ENCODE peak calls at places on chromosomes 4 and X, in ten cellular contexts. One of them, this sample, is unnamed.
A peak's percentile ranks its signal among the peaks of the same experiment; 100 is the strongest.

GRCh38 chr4:111435986-111436744 is 709.1 kb upstream of the FAM241A start:
- DNase-seq in upper lobe of left lung: no peak
- DNase-seq in Panc1: no peak
- DNase-seq in spleen: no peak
- DNase-seq in stomach: no peak
- DNase-seq in prostate gland: no peak
- DNase-seq in transverse colon: no peak
- DNase-seq in sigmoid colon: no peak
- DNase-seq in GM23338: no peak
- DNase-seq in breast epithelium: no peak
- DNase-seq in this sample: no peak

GRCh38 chrX:151228935-151229334 is 52.6 kb downstream of the GPR50 start:
- DNase-seq in prostate gland: no peak
- DNase-seq in upper lobe of left lung: no peak
- DNase-seq in GM23338: no peak
- DNase-seq in breast epithelium: no peak
- DNase-seq in Panc1: no peak
- DNase-seq in transverse colon: no peak
- DNase-seq in spleen: no peak
- DNase-seq in sigmoid colon: no peak
- DNase-seq in stomach: no peak
- DNase-seq in this sample: no peak

GRCh38 chrX:129637217-129638109 is 17.3 kb downstream of the APLN start:
- DNase-seq in breast epithelium: peak; percentile 34
- DNase-seq in Panc1: peak; percentile 62
- DNase-seq in GM23338: peak; percentile 75
- DNase-seq in upper lobe of left lung: no peak
- DNase-seq in prostate gland: peak; percentile 46
- DNase-seq in spleen: peak; percentile 91
- DNase-seq in transverse colon: peak; percentile 71
- DNase-seq in sigmoid colon: peak; percentile 86
- DNase-seq in stomach: peak; percentile 75
- DNase-seq in this sample: no peak

GRCh38 chr4:94395541-94395940 is 52.9 kb upstream of the HPGDS start:
- DNase-seq in spleen: no peak
- DNase-seq in sigmoid colon: no peak
- DNase-seq in stomach: no peak
- DNase-seq in upper lobe of left lung: no peak
- DNase-seq in prostate gland: no peak
- DNase-seq in GM23338: no peak
- DNase-seq in breast epithelium: no peak
- DNase-seq in transverse colon: no peak
- DNase-seq in Panc1: no peak
- DNase-seq in this sample: no peak

GRCh38 chr4:88697588-88698329 is at the start of gene NAP1L5:
- DNase-seq in Panc1: peak; percentile 20
- DNase-seq in prostate gland: peak; percentile 34
- DNase-seq in sigmoid colon: peak; percentile 91
- DNase-seq in breast epithelium: peak; percentile 58
- DNase-seq in spleen: peak; percentile 89
- DNase-seq in stomach: peak; percentile 62
- DNase-seq in GM23338: peak; percentile 58
- DNase-seq in transverse colon: peak; percentile 73
- DNase-seq in upper lobe of left lung: peak; percentile 94
- DNase-seq in this sample: no peak

GRCh38 chr4:997375-998071 is 4.3 kb upstream of the SLC26A1 start:
- DNase-seq in prostate gland: no peak
- DNase-seq in GM23338: peak; percentile 55
- DNase-seq in breast epithelium: no peak
- DNase-seq in sigmoid colon: no peak
- DNase-seq in transverse colon: no peak
- DNase-seq in spleen: no peak
- DNase-seq in Panc1: no peak
- DNase-seq in upper lobe of left lung: peak; percentile 88
- DNase-seq in stomach: no peak
- DNase-seq in this sample: no peak

GRCh38 chr4:82865592-82865991 is 25.4 kb downstream of the SEC31A start:
- DNase-seq in stomach: no peak
- DNase-seq in upper lobe of left lung: no peak
- DNase-seq in transverse colon: no peak
- DNase-seq in GM23338: no peak
- DNase-seq in prostate gland: no peak
- DNase-seq in breast epithelium: no peak
- DNase-seq in sigmoid colon: no peak
- DNase-seq in Panc1: no peak
- DNase-seq in spleen: no peak
- DNase-seq in this sample: no peak

GRCh38 chrX:84197550-84197949 is 9.6 kb upstream of the RPS6KA6 start:
- DNase-seq in prostate gland: no peak
- DNase-seq in sigmoid colon: no peak
- DNase-seq in upper lobe of left lung: no peak
- DNase-seq in stomach: no peak
- DNase-seq in spleen: no peak
- DNase-seq in breast epithelium: no peak
- DNase-seq in transverse colon: no peak
- DNase-seq in GM23338: no peak
- DNase-seq in Panc1: no peak
- DNase-seq in this sample: no peak

DNA sequence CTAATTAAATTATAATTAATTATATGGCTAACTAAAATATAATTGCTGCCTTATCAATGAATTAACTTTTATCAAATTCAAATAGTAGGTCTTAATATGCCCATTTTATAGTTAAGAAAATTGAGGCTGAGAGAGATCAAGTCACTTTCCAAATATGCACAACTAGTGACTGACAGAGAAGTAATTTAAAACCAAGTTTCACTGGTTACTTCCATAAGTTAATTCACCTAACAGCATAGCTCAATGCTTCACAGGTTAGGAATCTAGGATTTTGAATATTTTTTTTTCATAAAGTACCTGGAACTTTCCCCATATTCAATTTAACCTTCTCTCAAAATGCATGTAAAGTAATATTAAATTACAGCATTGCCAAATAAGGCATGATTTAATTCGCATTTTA is 134.4 kb upstream of the VEGFC start:
- DNase-seq in upper lobe of left lung: no peak
- DNase-seq in Panc1: no peak
- DNase-seq in transverse colon: no peak
- DNase-seq in GM23338: no peak
- DNase-seq in prostate gland: no peak
- DNase-seq in sigmoid colon: no peak
- DNase-seq in stomach: no peak
- DNase-seq in spleen: no peak
- DNase-seq in breast epithelium: no peak
- DNase-seq in this sample: no peak
- H3K27ac ChIP-seq in upper lobe of left lung: no peak overlapping the region
- H3K27ac ChIP-seq in Panc1: no peak overlapping the region
- H3K27ac ChIP-seq in transverse colon: no peak overlapping the region
- H3K27ac ChIP-seq in GM23338: no peak overlapping the region
- H3K27ac ChIP-seq in prostate gland: no peak overlapping the region
- H3K27ac ChIP-seq in sigmoid colon: no peak overlapping the region
- H3K27ac ChIP-seq in stomach: no peak overlapping the region
- H3K27ac ChIP-seq in spleen: no peak overlapping the region
- H3K27ac ChIP-seq in breast epithelium: no peak overlapping the region
- H3K27ac ChIP-seq in this sample: no peak overlapping the region

GRCh38 chrX:7146026-7146702 is 1.3 kb upstream of the STS start:
- DNase-seq in upper lobe of left lung: no peak
- DNase-seq in transverse colon: no peak
- DNase-seq in breast epithelium: no peak
- DNase-seq in stomach: no peak
- DNase-seq in prostate gland: no peak
- DNase-seq in GM23338: no peak
- DNase-seq in sigmoid colon: no peak
- DNase-seq in spleen: no peak
- DNase-seq in Panc1: no peak
- DNase-seq in this sample: no peak

GRCh38 chrX:7146703-7147430 is 645 bp upstream of the STS start:
- DNase-seq in spleen: no peak
- DNase-seq in prostate gland: peak; percentile 4
- DNase-seq in stomach: peak; percentile 45
- DNase-seq in GM23338: no peak
- DNase-seq in sigmoid colon: peak; percentile 69
- DNase-seq in upper lobe of left lung: no peak
- DNase-seq in transverse colon: peak; percentile 49
- DNase-seq in breast epithelium: no peak
- DNase-seq in Panc1: no peak
- DNase-seq in this sample: no peak

GRCh38 chrX:7147978-7148824 is at the start of gene PUDP:
- DNase-seq in sigmoid colon: peak; percentile 94
- DNase-seq in upper lobe of left lung: peak; percentile 97
- DNase-seq in GM23338: peak; percentile 81
- DNase-seq in breast epithelium: peak; percentile 81
- DNase-seq in prostate gland: peak; percentile 71
- DNase-seq in stomach: peak; percentile 95
- DNase-seq in Panc1: no peak
- DNase-seq in transverse colon: peak; percentile 92
- DNase-seq in spleen: peak; percentile 97
- DNase-seq in this sample: no peak

GRCh38 chrX:7149421-7149820 is 1.5 kb upstream of the PUDP start:
- DNase-seq in sigmoid colon: no peak
- DNase-seq in upper lobe of left lung: no peak
- DNase-seq in transverse colon: no peak
- DNase-seq in GM23338: no peak
- DNase-seq in prostate gland: no peak
- DNase-seq in stomach: no peak
- DNase-seq in breast epithelium: no peak
- DNase-seq in spleen: no peak
- DNase-seq in Panc1: no peak
- DNase-seq in this sample: no peak

GRCh38 chrX:7147431-7147977 is at the start of gene STS:
- DNase-seq in transverse colon: peak; percentile 52
- DNase-seq in Panc1: no peak
- DNase-seq in spleen: peak; percentile 92
- DNase-seq in prostate gland: peak; percentile 4
- DNase-seq in stomach: peak; percentile 49
- DNase-seq in breast epithelium: peak; percentile 44
- DNase-seq in upper lobe of left lung: no peak
- DNase-seq in sigmoid colon: peak; percentile 74
- DNase-seq in GM23338: peak; percentile 29
- DNase-seq in this sample: no peak
- TF ChIP-seq POLR2AphosphoS5 in transverse colon: no peak
- TF ChIP-seq POLR2AphosphoS5 in Panc1: no peak
- TF ChIP-seq POLR2AphosphoS5 in spleen: no peak
- TF ChIP-seq POLR2AphosphoS5 in prostate gland: no peak
- TF ChIP-seq POLR2AphosphoS5 in stomach: no peak
- TF ChIP-seq POLR2AphosphoS5 in breast epithelium: no peak
- TF ChIP-seq POLR2AphosphoS5 in upper lobe of left lung: no peak
- TF ChIP-seq POLR2AphosphoS5 in sigmoid colon: no peak
- TF ChIP-seq POLR2AphosphoS5 in GM23338: no peak
- TF ChIP-seq POLR2AphosphoS5 in this sample: no peak

DNA sequence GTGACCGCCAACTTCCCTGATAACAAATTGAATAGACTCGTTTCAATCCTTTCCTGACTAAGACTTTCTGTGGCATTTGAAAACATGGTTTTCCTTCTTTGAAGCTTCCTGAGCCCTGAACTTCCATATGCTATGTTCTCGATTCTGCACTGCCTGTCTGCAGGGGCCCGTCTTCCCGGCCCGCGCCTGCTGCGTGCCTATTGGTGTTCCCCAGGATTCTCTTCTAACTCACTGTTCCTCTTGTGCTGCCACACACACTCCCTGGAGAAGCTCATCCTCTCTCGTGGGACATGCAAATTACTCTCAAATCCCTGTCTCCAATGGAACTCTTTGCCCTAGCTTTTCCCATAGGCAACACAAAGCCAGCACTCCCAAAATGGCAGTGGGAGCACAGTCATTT is 262.9 kb upstream of the GATB start:
- DNase-seq in GM23338: no peak
- DNase-seq in transverse colon: no peak
- DNase-seq in upper lobe of left lung: peak; percentile 68
- DNase-seq in Panc1: no peak
- DNase-seq in stomach: no peak
- DNase-seq in sigmoid colon: no peak
- DNase-seq in breast epithelium: no peak
- DNase-seq in prostate gland: no peak
- DNase-seq in spleen: no peak
- DNase-seq in this sample: no peak
- H3K4me1 ChIP-seq in GM23338: no peaks in the 10 kb centered on the region
- H3K4me1 ChIP-seq in transverse colon: no peaks in the 10 kb centered on the region
- H3K4me1 ChIP-seq in upper lobe of left lung: no peaks in the 10 kb centered on the region
- H3K4me1 ChIP-seq in Panc1: no peaks in the 10 kb centered on the region
- H3K4me1 ChIP-seq in stomach: no peaks in the 10 kb centered on the region
- H3K4me1 ChIP-seq in sigmoid colon: no peaks in the 10 kb centered on the region
- H3K4me1 ChIP-seq in breast epithelium: no peaks in the 10 kb centered on the region
- H3K4me1 ChIP-seq in prostate gland: no peaks in the 10 kb centered on the region
- H3K4me1 ChIP-seq in spleen: peaks cover 10% of the 10 kb centered on the region
- H3K4me1 ChIP-seq in this sample: no peaks in the 10 kb centered on the region

GRCh38 chr4:6345096-6345830 is 75.6 kb downstream of the WFS1 start:
- DNase-seq in upper lobe of left lung: peak; percentile 46
- DNase-seq in stomach: no peak
- DNase-seq in prostate gland: no peak
- DNase-seq in GM23338: peak; percentile 54
- DNase-seq in sigmoid colon: no peak
- DNase-seq in Panc1: no peak
- DNase-seq in breast epithelium: no peak
- DNase-seq in spleen: peak; percentile 64
- DNase-seq in transverse colon: no peak
- DNase-seq in this sample: no peak

GRCh38 chr4:6342530-6343293 is 73.1 kb downstream of the WFS1 start:
- DNase-seq in upper lobe of left lung: no peak
- DNase-seq in stomach: no peak
- DNase-seq in breast epithelium: no peak
- DNase-seq in sigmoid colon: no peak
- DNase-seq in prostate gland: no peak
- DNase-seq in transverse colon: no peak
- DNase-seq in spleen: peak; percentile 30
- DNase-seq in Panc1: no peak
- DNase-seq in GM23338: no peak
- DNase-seq in this sample: no peak

GRCh38 chr4:6345866-6346265 is 76.2 kb downstream of the WFS1 start:
- DNase-seq in GM23338: no peak
- DNase-seq in upper lobe of left lung: peak; percentile 39
- DNase-seq in spleen: no peak
- DNase-seq in prostate gland: no peak
- DNase-seq in Panc1: no peak
- DNase-seq in sigmoid colon: no peak
- DNase-seq in stomach: no peak
- DNase-seq in breast epithelium: no peak
- DNase-seq in transverse colon: no peak
- DNase-seq in this sample: no peak

GRCh38 chr4:6341696-6342095 is 72.0 kb downstream of the WFS1 start:
- DNase-seq in breast epithelium: no peak
- DNase-seq in stomach: no peak
- DNase-seq in transverse colon: no peak
- DNase-seq in sigmoid colon: no peak
- DNase-seq in prostate gland: no peak
- DNase-seq in upper lobe of left lung: no peak
- DNase-seq in Panc1: no peak
- DNase-seq in GM23338: no peak
- DNase-seq in spleen: no peak
- DNase-seq in this sample: no peak

DNA sequence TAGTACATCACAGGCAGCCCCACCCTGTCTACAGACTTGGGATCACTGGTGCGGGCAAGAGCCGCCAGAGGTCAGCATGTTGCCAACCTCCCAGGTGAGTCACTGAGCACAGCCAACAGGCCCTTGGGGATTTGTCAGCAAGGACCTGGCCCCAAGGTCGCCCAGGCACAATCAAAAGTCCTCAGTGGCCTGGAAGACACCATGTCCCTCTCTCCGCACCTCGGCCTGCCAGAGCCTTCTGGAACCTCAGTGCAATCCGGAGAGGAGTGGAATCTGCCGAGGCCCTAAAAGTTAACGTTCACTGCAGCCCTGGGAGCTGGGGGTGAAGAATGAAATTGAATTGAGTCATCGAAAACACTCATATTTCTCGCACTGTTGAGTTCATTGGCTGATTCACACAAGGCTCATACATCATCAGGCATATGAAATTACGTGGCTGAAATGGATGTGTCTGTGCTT is 74.3 kb downstream of the WFS1 start:
- DNase-seq in Panc1: peak; percentile 88
- DNase-seq in GM23338: no peak
- DNase-seq in breast epithelium: no peak
- DNase-seq in sigmoid colon: no peak
- DNase-seq in upper lobe of left lung: no peak
- DNase-seq in transverse colon: no peak
- DNase-seq in spleen: peak; percentile 59
- DNase-seq in prostate gland: no peak
- DNase-seq in stomach: peak; percentile 65
- DNase-seq in this sample: no peak
- H3K27ac ChIP-seq in Panc1: peak overlapping the region; percentile 69
- H3K27ac ChIP-seq in GM23338: no peak overlapping the region
- H3K27ac ChIP-seq in breast epithelium: no peak overlapping the region
- H3K27ac ChIP-seq in sigmoid colon: no peak overlapping the region
- H3K27ac ChIP-seq in upper lobe of left lung: no peak overlapping the region
- H3K27ac ChIP-seq in transverse colon: no peak overlapping the region
- H3K27ac ChIP-seq in spleen: no peak overlapping the region
- H3K27ac ChIP-seq in prostate gland: no peak overlapping the region
- H3K27ac ChIP-seq in stomach: no peak overlapping the region
- H3K27ac ChIP-seq in this sample: no peak overlapping the region

This sample was measured in vagina.